ENCODE peak calls at places on chromosomes 1 and 21, in seven cellular contexts. One of them, this sample, is unnamed.

GRCh38 chr21:43827015-43827611 is 37.7 kb downstream of the RRP1 start:
- DNase-seq in breast epithelium: no peak
- DNase-seq in mesenchymal stem cell: peak; percentile 61
- DNase-seq in cardiac muscle cell: no peak
- DNase-seq in small intestine: no peak
- DNase-seq in body of pancreas: no peak
- DNase-seq in heart right ventricle: no peak
- DNase-seq in this sample: no peak

GRCh38 chr1:38029725-38030511 is 16.7 kb downstream of the POU3F1 start:
- DNase-seq in heart right ventricle: peak; percentile 39
- DNase-seq in body of pancreas: peak; percentile 76
- DNase-seq in cardiac muscle cell: peak; percentile 61
- DNase-seq in mesenchymal stem cell: peak; percentile 88
- DNase-seq in breast epithelium: no peak
- DNase-seq in small intestine: no peak
- DNase-seq in this sample: peak; percentile 34

GRCh38 chr1:172375227-172375631 is 45.3 kb upstream of the C1orf105 start:
- DNase-seq in mesenchymal stem cell: no peak
- DNase-seq in heart right ventricle: no peak
- DNase-seq in body of pancreas: no peak
- DNase-seq in breast epithelium: no peak
- DNase-seq in cardiac muscle cell: no peak
- DNase-seq in small intestine: no peak
- DNase-seq in this sample: no peak

GRCh38 chr21:39345440-39345839 is 3.4 kb downstream of the HMGN1 start:
- DNase-seq in body of pancreas: no peak
- DNase-seq in heart right ventricle: no peak
- DNase-seq in mesenchymal stem cell: no peak
- DNase-seq in breast epithelium: no peak
- DNase-seq in cardiac muscle cell: no peak
- DNase-seq in small intestine: no peak
- DNase-seq in this sample: no peak

GRCh38 chr1:11692899-11693590 is 1.5 kb downstream of the DRAXIN start:
- DNase-seq in small intestine: peak; percentile 28
- DNase-seq in cardiac muscle cell: no peak
- DNase-seq in mesenchymal stem cell: peak; percentile 18
- DNase-seq in breast epithelium: peak; percentile 30
- DNase-seq in heart right ventricle: no peak
- DNase-seq in body of pancreas: no peak
- DNase-seq in this sample: peak; percentile 64

GRCh38 chr1:20250346-20250989 is 40.2 kb upstream of the VWA5B1 start:
- DNase-seq in small intestine: peak; percentile 96
- DNase-seq in breast epithelium: peak; percentile 32
- DNase-seq in heart right ventricle: peak; percentile 8
- DNase-seq in cardiac muscle cell: no peak
- DNase-seq in mesenchymal stem cell: no peak
- DNase-seq in body of pancreas: peak; percentile 7
- DNase-seq in this sample: peak; percentile 5

GRCh38 chr21:36846624-36847023 is 119.8 kb downstream of the HLCS start:
- DNase-seq in cardiac muscle cell: no peak
- DNase-seq in mesenchymal stem cell: peak; percentile 45
- DNase-seq in heart right ventricle: no peak
- DNase-seq in small intestine: no peak
- DNase-seq in body of pancreas: no peak
- DNase-seq in breast epithelium: no peak
- DNase-seq in this sample: peak; percentile 20

GRCh38 chr1:177355575-177355974 is 184.8 kb downstream of the BRINP2 start:
- DNase-seq in small intestine: peak; percentile 45
- DNase-seq in cardiac muscle cell: peak; percentile 50
- DNase-seq in breast epithelium: no peak
- DNase-seq in heart right ventricle: no peak
- DNase-seq in mesenchymal stem cell: peak; percentile 49
- DNase-seq in body of pancreas: peak; percentile 26
- DNase-seq in this sample: peak; percentile 53

GRCh38 chr1:162954824-162955223 is 93.8 kb upstream of the CCDC190 start:
- DNase-seq in small intestine: no peak
- DNase-seq in breast epithelium: no peak
- DNase-seq in heart right ventricle: no peak
- DNase-seq in mesenchymal stem cell: peak; percentile 9
- DNase-seq in cardiac muscle cell: no peak
- DNase-seq in body of pancreas: no peak
- DNase-seq in this sample: peak; percentile 62

GRCh38 chr1:15902882-15903281 is 55.4 kb downstream of the SPEN start:
- DNase-seq in cardiac muscle cell: no peak
- DNase-seq in mesenchymal stem cell: peak; percentile 83
- DNase-seq in small intestine: no peak
- DNase-seq in breast epithelium: no peak
- DNase-seq in body of pancreas: no peak
- DNase-seq in heart right ventricle: no peak
- DNase-seq in this sample: peak; percentile 77

GRCh38 chr1:17933991-17934390 is 173.6 kb upstream of the IGSF21 start:
- DNase-seq in small intestine: no peak
- DNase-seq in heart right ventricle: no peak
- DNase-seq in mesenchymal stem cell: no peak
- DNase-seq in cardiac muscle cell: no peak
- DNase-seq in breast epithelium: peak; percentile 20
- DNase-seq in body of pancreas: no peak
- DNase-seq in this sample: no peak

GRCh38 chr1:93000291-93000690 is 39.0 kb upstream of the DIPK1A start:
- DNase-seq in small intestine: no peak
- DNase-seq in body of pancreas: no peak
- DNase-seq in breast epithelium: no peak
- DNase-seq in mesenchymal stem cell: no peak
- DNase-seq in cardiac muscle cell: peak; percentile 19
- DNase-seq in heart right ventricle: no peak
- DNase-seq in this sample: no peak

GRCh38 chr1:64171797-64172281 is 31.6 kb upstream of the UBE2U start:
- DNase-seq in cardiac muscle cell: no peak
- DNase-seq in body of pancreas: no peak
- DNase-seq in small intestine: peak; percentile 48
- DNase-seq in heart right ventricle: no peak
- DNase-seq in breast epithelium: no peak
- DNase-seq in mesenchymal stem cell: peak; percentile 69
- DNase-seq in this sample: peak; percentile 62

DNA sequence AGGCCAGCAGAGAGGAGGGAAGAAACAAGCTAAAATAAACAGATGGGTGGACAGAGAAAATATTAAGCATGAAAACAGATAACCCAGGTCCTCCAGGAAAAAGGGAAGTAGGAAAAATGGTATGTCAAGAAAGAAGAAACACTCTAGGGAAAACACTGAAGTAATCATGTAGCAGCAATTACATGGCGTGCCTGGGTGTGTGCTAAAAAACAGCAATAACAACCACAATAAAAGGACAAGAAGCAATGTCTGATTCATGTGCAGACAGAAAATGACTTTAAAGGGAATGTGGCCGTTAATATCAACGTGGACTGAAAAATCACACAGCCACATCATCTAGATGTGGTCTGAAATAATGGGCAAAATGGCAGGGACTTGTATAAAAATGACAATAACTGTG is 369.7 kb downstream of the PTBP2 start:
- DNase-seq in breast epithelium: no peak
- DNase-seq in mesenchymal stem cell: no peak
- DNase-seq in cardiac muscle cell: no peak
- DNase-seq in body of pancreas: no peak
- DNase-seq in heart right ventricle: no peak
- DNase-seq in small intestine: no peak
- DNase-seq in this sample: no peak
- H3K4me1 ChIP-seq in breast epithelium: no peaks in the 10 kb centered on the region
- H3K4me1 ChIP-seq in mesenchymal stem cell: no peaks in the 10 kb centered on the region
- H3K4me1 ChIP-seq in cardiac muscle cell: no peaks in the 10 kb centered on the region
- H3K4me1 ChIP-seq in body of pancreas: no peaks in the 10 kb centered on the region
- H3K4me1 ChIP-seq in heart right ventricle: no peaks in the 10 kb centered on the region
- H3K4me1 ChIP-seq in small intestine: no peaks in the 10 kb centered on the region
- H3K4me1 ChIP-seq in this sample: peaks cover 7% of the 10 kb centered on the region

GRCh38 chr21:45409466-45410150 is 4.6 kb downstream of the COL18A1 start:
- DNase-seq in small intestine: no peak
- DNase-seq in breast epithelium: no peak
- DNase-seq in cardiac muscle cell: no peak
- DNase-seq in body of pancreas: peak; percentile 60
- DNase-seq in heart right ventricle: peak; percentile 54
- DNase-seq in mesenchymal stem cell: no peak
- DNase-seq in this sample: no peak
- H3K4me1 ChIP-seq in small intestine: no peaks in the 10 kb centered on the region
- H3K4me1 ChIP-seq in breast epithelium: peaks cover 33% of the 10 kb centered on the region
- H3K4me1 ChIP-seq in cardiac muscle cell: peaks cover 79% of the 10 kb centered on the region
- H3K4me1 ChIP-seq in body of pancreas: peaks cover 65% of the 10 kb centered on the region
- H3K4me1 ChIP-seq in heart right ventricle: peaks cover 60% of the 10 kb centered on the region
- H3K4me1 ChIP-seq in mesenchymal stem cell: peaks cover 67% of the 10 kb centered on the region
- H3K4me1 ChIP-seq in this sample: peaks cover 18% of the 10 kb centered on the region

GRCh38 chr1:160651428-160652064 is 4.7 kb upstream of the SLAMF1 start:
- DNase-seq in mesenchymal stem cell: no peak
- DNase-seq in small intestine: no peak
- DNase-seq in cardiac muscle cell: no peak
- DNase-seq in body of pancreas: no peak
- DNase-seq in breast epithelium: no peak
- DNase-seq in heart right ventricle: no peak
- DNase-seq in this sample: no peak
- H3K4me1 ChIP-seq in mesenchymal stem cell: no peaks in the 10 kb centered on the region
- H3K4me1 ChIP-seq in small intestine: no peaks in the 10 kb centered on the region
- H3K4me1 ChIP-seq in cardiac muscle cell: peaks cover 24% of the 10 kb centered on the region
- H3K4me1 ChIP-seq in body of pancreas: no peaks in the 10 kb centered on the region
- H3K4me1 ChIP-seq in breast epithelium: no peaks in the 10 kb centered on the region
- H3K4me1 ChIP-seq in heart right ventricle: peaks cover 14% of the 10 kb centered on the region
- H3K4me1 ChIP-seq in this sample: no peaks in the 10 kb centered on the region

DNA sequence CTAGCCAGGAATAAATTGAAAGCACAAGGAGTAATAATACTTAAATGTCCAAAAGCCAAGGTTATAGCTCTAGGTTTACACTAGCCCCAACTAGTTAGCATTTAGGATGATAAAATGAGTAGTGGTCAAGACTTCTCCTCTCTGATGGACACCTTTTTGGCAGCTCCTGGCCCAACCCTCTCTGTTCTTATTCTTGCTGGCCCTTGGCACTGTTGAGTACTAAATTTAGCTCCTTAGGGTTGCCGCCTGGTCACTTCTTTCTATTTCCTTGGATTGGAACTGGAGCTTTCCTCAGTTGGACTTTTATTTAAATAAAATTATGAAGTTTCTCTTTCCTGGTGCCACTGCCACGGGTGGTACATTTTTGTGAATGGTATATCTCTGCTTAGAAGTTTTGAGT is 28.3 kb downstream of the ARID1A start:
- DNase-seq in body of pancreas: no peak
- DNase-seq in small intestine: no peak
- DNase-seq in breast epithelium: no peak
- DNase-seq in heart right ventricle: no peak
- DNase-seq in cardiac muscle cell: no peak
- DNase-seq in mesenchymal stem cell: no peak
- DNase-seq in this sample: no peak
- H3K4me1 ChIP-seq in body of pancreas: peaks cover 70% of the 10 kb centered on the region
- H3K4me1 ChIP-seq in small intestine: peaks cover 22% of the 10 kb centered on the region
- H3K4me1 ChIP-seq in breast epithelium: peaks cover 28% of the 10 kb centered on the region
- H3K4me1 ChIP-seq in heart right ventricle: peaks cover 67% of the 10 kb centered on the region
- H3K4me1 ChIP-seq in cardiac muscle cell: peaks cover 64% of the 10 kb centered on the region
- H3K4me1 ChIP-seq in mesenchymal stem cell: peaks cover 13% of the 10 kb centered on the region
- H3K4me1 ChIP-seq in this sample: peaks cover 46% of the 10 kb centered on the region